ENCODE peak calls at places on chromosome 10, in seven cellular contexts. L is neuronal stem cell, C is IMR-90, Z is H9, A is mesenchymal stem cell, G is mesendoderm, D is trophoblast cell. Y is an unnamed sample.

GRCh38 chr10:15293862-15294835 is 76.9 kb downstream of the FAM171A1 start:
- DNase-seq in L (no peak), C (peak; percentile 25), Z (no peak), A (no peak), G (no peak), D (no peak), Y (no peak)

GRCh38 chr10:76033457-76034196 is 602.2 kb downstream of the LRMDA start:
- DNase-seq in L (no peak), C (peak; percentile 5), Z (peak; percentile 51), A (no peak), G (peak; percentile 35), D (no peak), Y (no peak)

GRCh38 chr10:60728056-60728455 is 50.2 kb upstream of the CDK1 start:
- DNase-seq in L (no peak), C (no peak), Z (no peak), A (no peak), G (no peak), D (no peak), Y (no peak)

GRCh38 chr10:55212051-55212450 is 411.0 kb upstream of the PCDH15 start:
- DNase-seq in L (no peak), C (no peak), Z (no peak), A (no peak), G (no peak), D (no peak), Y (no peak)

GRCh38 chr10:32338262-32338661 is 8.7 kb downstream of the EPC1 start:
- DNase-seq in L (no peak), C (peak; percentile 36), Z (no peak), A (peak; percentile 51), G (no peak), D (no peak), Y (no peak)

GRCh38 chr10:74314166-74314565 is 163.1 kb downstream of the ADK start:
- DNase-seq in L (no peak), C (no peak), Z (no peak), A (no peak), G (no peak), D (no peak), Y (no peak)

GRCh38 chr10:75910032-75910431 is 478.6 kb downstream of the LRMDA start:
- DNase-seq in L (no peak), C (peak; percentile 24), Z (no peak), A (peak; percentile 45), G (no peak), D (no peak), Y (no peak)

GRCh38 chr10:20885678-20886077 is 11.4 kb downstream of the NEBL start:
- DNase-seq in L (no peak), C (no peak), Z (no peak), A (no peak), G (no peak), D (no peak), Y (no peak)

GRCh38 chr10:133017203-133017601 is 70.5 kb upstream of the ADGRA1 start:
- DNase-seq in L (no peak), C (no peak), Z (no peak), A (no peak), G (no peak), D (no peak), Y (no peak)

GRCh38 chr10:79019441-79019840 is 49.3 kb upstream of the ZMIZ1 start:
- DNase-seq in L (no peak), C (no peak), Z (no peak), A (no peak), G (no peak), D (no peak), Y (no peak)

GRCh38 chr10:22931948-22932347 is 4.1 kb downstream of the ARMC3 start:
- DNase-seq in L (no peak), C (peak; percentile 32), Z (no peak), A (peak; percentile 66), G (no peak), D (no peak), Y (no peak)

GRCh38 chr10:95430231-95430951 is 130.8 kb downstream of the SORBS1 start:
- DNase-seq in L (peak; percentile 58), C (peak; percentile 44), Z (peak; percentile 73), A (peak; percentile 58), G (peak; percentile 79), D (peak; percentile 55), Y (no peak)

GRCh38 chr10:127877701-127878100 is 15.0 kb downstream of the CLRN3 start:
- DNase-seq in L (no peak), C (no peak), Z (no peak), A (no peak), G (no peak), D (no peak), Y (no peak)

GRCh38 chr10:51244739-51245138 is 170.5 kb downstream of the PRKG1 start:
- DNase-seq in L (peak; percentile 56), C (peak; percentile 83), Z (no peak), A (peak; percentile 59), G (peak; percentile 93), D (no peak), Y (no peak)

GRCh38 chr10:3873728-3874461 is 88.9 kb upstream of the KLF6 start:
- DNase-seq in L (peak; percentile 20), C (peak; percentile 80), Z (no peak), A (peak; percentile 97), G (peak; percentile 90), D (peak; percentile 69), Y (no peak)

GRCh38 chr10:72814134-72814790 is 79.3 kb upstream of the OIT3 start:
- DNase-seq in L (no peak), C (no peak), Z (no peak), A (no peak), G (no peak), D (no peak), Y (no peak)

GRCh38 chr10:73211106-73211811 is 35.8 kb downstream of the DNAJC9 start:
- DNase-seq in L (no peak), C (no peak), Z (no peak), A (no peak), G (no peak), D (no peak), Y (no peak)

GRCh38 chr10:113960617-113961260 is 82.9 kb upstream of the ADRB1 start:
- DNase-seq in L (peak; percentile 9), C (no peak), Z (no peak), A (peak; percentile 43), G (peak; percentile 94), D (peak; percentile 93), Y (no peak)

GRCh38 chr10:114500643-114501042 is 96.3 kb upstream of the AFAP1L2 start:
- DNase-seq in L (no peak), C (no peak), Z (no peak), A (no peak), G (no peak), D (no peak), Y (no peak)

GRCh38 chr10:116210588-116211346 is 62.2 kb downstream of the GFRA1 start:
- DNase-seq in L (no peak), C (peak; percentile 6), Z (no peak), A (peak; percentile 4), G (no peak), D (no peak), Y (no peak)

GRCh38 chr10:59234814-59235429 is 58.5 kb downstream of the PHYHIPL start:
- DNase-seq in L (no peak), C (peak; percentile 58), Z (no peak), A (peak; percentile 51), G (peak; percentile 31), D (peak; percentile 10), Y (no peak)

GRCh38 chr10:77974396-77975074 is 48.0 kb upstream of the DLG5 start:
- DNase-seq in L (peak; percentile 27), C (peak; percentile 67), Z (peak; percentile 80), A (peak; percentile 60), G (peak; percentile 91), D (peak; percentile 65), Y (peak; percentile 66)

GRCh38 chr10:71390435-71390820 is 6.3 kb upstream of the CDH23 start:
- DNase-seq in L (no peak), C (no peak), Z (peak; percentile 19), A (no peak), G (no peak), D (no peak), Y (no peak)

GRCh38 chr10:126977216-126977615 is 72.0 kb downstream of the DOCK1 start:
- DNase-seq in L (no peak), C (no peak), Z (no peak), A (no peak), G (no peak), D (no peak), Y (no peak)

GRCh38 chr10:69892436-69893215 is 90.9 kb downstream of the COL13A1 start:
- DNase-seq in L (no peak), C (no peak), Z (no peak), A (no peak), G (no peak), D (no peak), Y (no peak)
- H3K23ac ChIP-seq in L (no peak overlapping the region), C (no peak overlapping the region), Z (no peak overlapping the region), A (no peak overlapping the region), G (no peak overlapping the region), D (no peak overlapping the region), Y (no peak overlapping the region)

DNA sequence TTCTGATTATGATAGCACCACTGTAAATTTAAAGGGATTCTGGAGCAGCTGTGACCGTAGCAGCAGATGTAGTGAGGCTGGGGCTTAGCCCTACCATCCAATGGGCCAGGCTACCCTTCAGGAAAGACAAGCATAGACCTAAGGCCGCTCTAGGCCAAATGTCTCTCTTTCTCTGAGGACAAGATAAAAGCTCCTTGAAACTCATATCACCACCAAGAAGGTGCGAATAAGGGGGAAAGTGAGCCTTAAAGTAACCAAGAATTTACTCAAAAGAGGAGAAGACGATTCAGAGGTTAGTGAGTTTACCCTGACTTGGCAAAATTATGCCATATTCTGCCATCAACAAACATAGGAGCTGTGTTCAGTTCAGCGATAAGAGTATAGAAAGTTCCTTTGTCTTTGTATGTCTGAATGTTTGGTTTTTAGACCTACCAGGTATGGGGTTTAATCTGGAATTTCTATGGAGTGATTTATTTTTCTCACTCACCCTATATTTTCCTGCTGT is 79.8 kb downstream of the PFKFB3 start:
- DNase-seq in L (no peak), C (no peak), Z (no peak), A (no peak), G (no peak), D (no peak), Y (no peak)
- H3K23ac ChIP-seq in L (no peak overlapping the region), C (no peak overlapping the region), Z (no peak overlapping the region), A (no peak overlapping the region), G (no peak overlapping the region), D (no peak overlapping the region), Y (no peak overlapping the region)

GRCh38 chr10:84698989-84699388 is 370.6 kb downstream of the CCSER2 start:
- DNase-seq in L (no peak), C (no peak), Z (no peak), A (no peak), G (no peak), D (no peak), Y (no peak)

GRCh38 chr10:84696610-84697009 is 368.2 kb downstream of the CCSER2 start:
- DNase-seq in L (no peak), C (no peak), Z (no peak), A (no peak), G (no peak), D (no peak), Y (no peak)

GRCh38 chr10:84704101-84704500 is 375.7 kb downstream of the CCSER2 start:
- DNase-seq in L (no peak), C (no peak), Z (no peak), A (no peak), G (no peak), D (no peak), Y (no peak)

GRCh38 chr10:84706431-84706830 is 378.0 kb downstream of the CCSER2 start:
- DNase-seq in L (no peak), C (no peak), Z (no peak), A (no peak), G (no peak), D (no peak), Y (no peak)

GRCh38 chr10:84701321-84701720 is 372.9 kb downstream of the CCSER2 start:
- DNase-seq in L (no peak), C (no peak), Z (no peak), A (no peak), G (no peak), D (no peak), Y (no peak)
- H3K23ac ChIP-seq in L (no peak overlapping the region), C (no peak overlapping the region), Z (no peak overlapping the region), A (no peak overlapping the region), G (no peak overlapping the region), D (no peak overlapping the region), Y (no peak overlapping the region)

GRCh38 chr10:29493697-29494096 is 141.1 kb downstream of the SVIL start:
- DNase-seq in L (no peak), C (no peak), Z (no peak), A (no peak), G (no peak), D (no peak), Y (no peak)
- H3K23ac ChIP-seq in L (no peak overlapping the region), C (no peak overlapping the region), Z (no peak overlapping the region), A (no peak overlapping the region), G (no peak overlapping the region), D (no peak overlapping the region), Y (no peak overlapping the region)

Y was measured in H1.